ENCODE peak calls at places on chromosome 13, in nine cellular contexts. Y is WTC11; R is left lung; K is endothelial cell; S is foreskin fibroblast; I is AG09309; B is cardiac fibroblast; P is uterus; A is CD8-positive, alpha-beta T cell. M is an unnamed sample.

GRCh38 chr13:61833228-61833627 is 417.6 kb upstream of the PCDH20 start:
- DNase-seq in Y (no peak), R (no peak), K (no peak), S (no peak), I (no peak), B (no peak), P (no peak), A (no peak), M (no peak)

GRCh38 chr13:108787709-108788394 is 158.4 kb downstream of the MYO16 start:
- DNase-seq in Y (no peak), R (no peak), K (no peak), S (no peak), I (no peak), B (no peak), P (no peak), A (no peak), M (no peak)

GRCh38 chr13:20796791-20797513 is 23.2 kb upstream of the EEF1AKMT1 start:
- DNase-seq in Y (no peak), R (no peak), K (no peak), S (peak; percentile 41), I (no peak), B (peak; percentile 10), P (no peak), A (no peak), M (no peak)

GRCh38 chr13:110557610-110558305 is 3.8 kb downstream of the RAB20 start:
- DNase-seq in Y (no peak), R (peak; percentile 93), K (no peak), S (no peak), I (no peak), B (no peak), P (no peak), A (no peak), M (no peak)

GRCh38 chr13:98717891-98718290 is 34.6 kb downstream of the SLC15A1 start:
- DNase-seq in Y (no peak), R (no peak), K (no peak), S (no peak), I (no peak), B (no peak), P (no peak), A (no peak), M (no peak)

GRCh38 chr13:30042272-30042671 is 191.9 kb upstream of the UBL3 start:
- DNase-seq in Y (no peak), R (no peak), K (no peak), S (no peak), I (no peak), B (no peak), P (no peak), A (no peak), M (no peak)

GRCh38 chr13:73168993-73169401 is 110.2 kb downstream of the KLF5 start:
- DNase-seq in Y (no peak), R (no peak), K (no peak), S (peak; percentile 29), I (no peak), B (no peak), P (no peak), A (no peak), M (no peak)

GRCh38 chr13:80306573-80306972 is 34.4 kb downstream of the SPRY2 start:
- DNase-seq in Y (no peak), R (no peak), K (no peak), S (no peak), I (no peak), B (no peak), P (no peak), A (no peak), M (no peak)

GRCh38 chr13:84445776-84446175 is 563.5 kb upstream of the SLITRK1 start:
- DNase-seq in Y (no peak), R (no peak), K (no peak), S (peak; percentile 61), I (peak; percentile 28), B (no peak), P (no peak), A (no peak), M (no peak)

GRCh38 chr13:57311009-57311586 is 144.1 kb downstream of the PRR20E start:
- DNase-seq in Y (peak; percentile 26), R (no peak), K (no peak), S (no peak), I (no peak), B (no peak), P (no peak), A (no peak), M (no peak)

GRCh38 chr13:111287201-111287600 is 33.2 kb upstream of the TEX29 start:
- DNase-seq in Y (no peak), R (no peak), K (no peak), S (no peak), I (no peak), B (no peak), P (no peak), A (no peak), M (no peak)

GRCh38 chr13:41456768-41457588 is at the start of gene RGCC:
- DNase-seq in Y (peak; percentile 80), R (peak; percentile 97), K (peak; percentile 62), S (peak; percentile 82), I (no peak), B (peak; percentile 52), P (peak; percentile 68), A (peak; percentile 88), M (peak; percentile 89)

GRCh38 chr13:113647351-113648217 is 10.4 kb downstream of the ATP4B start:
- DNase-seq in Y (peak; percentile 8), R (peak; percentile 94), K (no peak), S (peak; percentile 63), I (no peak), B (peak; percentile 81), P (peak; percentile 69), A (no peak), M (peak; percentile 5)

GRCh38 chr13:113837554-113838355 is 26.1 kb downstream of the GAS6 start:
- DNase-seq in Y (no peak), R (peak; percentile 90), K (no peak), S (peak; percentile 100), I (peak; percentile 94), B (peak; percentile 98), P (peak; percentile 98), A (no peak), M (no peak)

GRCh38 chr13:73578251-73578875 is 519.6 kb downstream of the KLF5 start:
- DNase-seq in Y (no peak), R (no peak), K (no peak), S (no peak), I (no peak), B (peak; percentile 9), P (no peak), A (no peak), M (no peak)

GRCh38 chr13:78323848-78324247 is 279.5 kb downstream of the POU4F1 start:
- DNase-seq in Y (no peak), R (no peak), K (no peak), S (no peak), I (no peak), B (no peak), P (no peak), A (no peak), M (no peak)
- TF ChIP-seq CTCF in Y (no peak), R (no peak), K (no peak), S (no peak), I (no peak), B (no peak), P (no peak), A (no peak), M (no peak)

GRCh38 chr13:76885203-76886004 is 801 bp downstream of the KCTD12 start:
- DNase-seq in Y (peak; percentile 57), R (peak; percentile 92), K (peak; percentile 56), S (peak; percentile 91), I (no peak), B (peak; percentile 83), P (peak; percentile 74), A (peak; percentile 73), M (peak; percentile 28)
- TF ChIP-seq CTCF in Y (no peak), R (peak; percentile 6), K (no peak), S (peak; percentile 27), I (peak; percentile 44), B (peak; percentile 50), P (peak; percentile 31), A (no peak), M (no peak)

DNA sequence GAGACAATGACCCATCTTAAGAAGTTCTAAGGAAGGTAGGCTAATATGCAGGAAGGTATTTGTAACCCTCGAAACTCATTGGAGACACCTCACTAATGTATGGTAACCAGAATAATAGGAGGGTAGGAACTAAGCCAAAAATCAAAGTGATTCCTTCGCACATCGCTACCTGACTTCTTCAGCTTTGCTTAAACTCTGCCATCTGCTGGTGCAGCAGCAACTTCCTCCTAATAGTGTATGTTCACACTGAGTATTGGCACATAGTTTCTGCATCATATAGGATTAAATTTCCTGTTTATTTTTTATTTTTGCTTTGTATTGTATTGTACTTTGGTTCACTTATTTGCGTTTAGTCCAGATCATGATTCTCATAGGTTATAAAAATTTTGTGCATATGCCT is 676.2 kb downstream of the GPC5 start:
- DNase-seq in Y (peak; percentile 16), R (no peak), K (peak; percentile 14), S (no peak), I (no peak), B (peak; percentile 2), P (no peak), A (no peak), M (no peak)
- TF ChIP-seq CTCF in Y (peak; percentile 12), R (no peak), K (no peak), S (no peak), I (no peak), B (no peak), P (no peak), A (no peak), M (no peak)

GRCh38 chr13:49494645-49495044 is 1.1 kb upstream of the PHF11 start:
- DNase-seq in Y (no peak), R (no peak), K (no peak), S (peak; percentile 4), I (no peak), B (no peak), P (no peak), A (no peak), M (no peak)
- TF ChIP-seq CTCF in Y (no peak), R (no peak), K (no peak), S (no peak), I (no peak), B (no peak), P (no peak), A (no peak), M (no peak)

DNA sequence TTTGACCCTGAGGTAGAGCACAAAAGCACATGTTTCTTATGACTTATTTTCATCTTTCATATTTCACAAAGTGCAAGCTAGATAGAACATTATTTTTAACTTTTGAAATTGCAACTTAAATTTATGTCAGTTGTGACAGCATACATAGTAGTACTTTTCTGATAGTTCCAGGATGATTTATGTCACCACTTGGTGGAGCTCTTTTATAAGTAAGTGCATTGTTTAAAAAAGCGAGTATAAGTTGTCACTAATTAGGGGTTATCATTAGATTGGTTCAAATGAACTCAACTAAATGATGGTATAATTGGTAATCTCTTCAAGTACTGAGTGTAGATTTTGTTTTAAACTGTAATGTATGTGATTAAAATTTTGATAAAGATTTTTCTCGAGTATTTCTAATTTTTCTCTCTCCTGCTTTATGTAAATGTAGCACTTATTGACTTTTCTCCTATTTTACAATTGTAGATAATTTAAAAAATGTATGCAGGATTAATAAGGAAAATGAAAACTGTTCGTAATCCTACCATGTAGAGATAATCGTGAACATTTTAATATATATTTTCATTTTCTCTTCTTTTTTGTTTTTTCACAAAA is 31.1 kb downstream of the RB1 start:
- DNase-seq in Y (no peak), R (no peak), K (no peak), S (peak; percentile 60), I (peak; percentile 16), B (peak; percentile 62), P (no peak), A (no peak), M (no peak)
- TF ChIP-seq CTCF in Y (no peak), R (peak; percentile 30), K (peak; percentile 47), S (peak; percentile 60), I (peak; percentile 40), B (peak; percentile 48), P (peak; percentile 54), A (peak; percentile 88), M (peak; percentile 94)